ENCODE peak calls at places on chromosome 16, in five cellular contexts. N, T, Z, A and Y are unnamed samples.

GRCh38 chr16:27638833-27639587 is 89.1 kb downstream of the KATNIP start:
- DNase-seq in T (no peak), A (no peak), Z (peak; percentile 37), N (no peak), Y (no peak)

GRCh38 chr16:12120331-12120981 is 143.9 kb downstream of the SNX29 start:
- DNase-seq in T (peak; percentile 78), A (no peak), Z (peak; percentile 13), N (no peak), Y (no peak)

GRCh38 chr16:22317625-22318024 is 20.4 kb downstream of the POLR3E start:
- DNase-seq in T (no peak), N (no peak), A (no peak), Z (no peak), Y (no peak)

GRCh38 chr16:78705694-78706093 is 606.2 kb downstream of the WWOX start:
- DNase-seq in Z (no peak), T (no peak), A (peak; percentile 51), N (no peak), Y (no peak)

GRCh38 chr16:19882641-19883040 is 2.0 kb downstream of the GPRC5B start:
- DNase-seq in T (no peak), Z (no peak), A (peak; percentile 81), N (no peak), Y (no peak)

GRCh38 chr16:12271006-12271405 is 294.5 kb downstream of the SNX29 start:
- DNase-seq in Z (no peak), A (peak; percentile 75), T (peak; percentile 1), N (no peak), Y (peak; percentile 23)

GRCh38 chr16:30837904-30838303 is 50.9 kb upstream of the ZNF629 start:
- DNase-seq in A (no peak), T (no peak), N (no peak), Z (no peak), Y (no peak)

GRCh38 chr16:89847056-89847929 is 19.0 kb downstream of the SPIRE2 start:
- DNase-seq in T (no peak), Z (peak; percentile 79), N (no peak), A (no peak), Y (no peak)

GRCh38 chr16:12673466-12673865 is 130.2 kb downstream of the CPPED1 start:
- DNase-seq in N (no peak), A (no peak), Z (no peak), T (no peak), Y (no peak)

GRCh38 chr16:68936729-68937631 is 93.6 kb downstream of the TANGO6 start:
- DNase-seq in A (no peak), N (no peak), Z (no peak), T (peak; percentile 54), Y (no peak)

GRCh38 chr16:25390761-25391160 is 133.1 kb upstream of the ZKSCAN2 start:
- DNase-seq in A (no peak), Z (no peak), T (no peak), N (no peak), Y (no peak)

GRCh38 chr16:74320707-74321106 is 24.1 kb downstream of the PSMD7 start:
- DNase-seq in A (no peak), Z (no peak), N (no peak), T (no peak), Y (no peak)

GRCh38 chr16:2468142-2468724 is 2.9 kb upstream of the NTN3 start:
- DNase-seq in N (no peak), Z (no peak), A (peak; percentile 62), T (peak; percentile 57), Y (no peak)

GRCh38 chr16:51144203-51144602 is 6.9 kb downstream of the SALL1 start:
- DNase-seq in T (no peak), A (no peak), Z (no peak), N (no peak), Y (no peak)

GRCh38 chr16:24748242-24748641 is 18.8 kb downstream of the TNRC6A start:
- DNase-seq in A (no peak), Z (no peak), N (no peak), T (peak; percentile 85), Y (no peak)

GRCh38 chr16:51146256-51146924 is 4.7 kb downstream of the SALL1 start:
- DNase-seq in Z (no peak), T (peak; percentile 78), N (no peak), A (peak; percentile 44), Y (peak; percentile 7)

GRCh38 chr16:80652441-80652840 is 111.6 kb downstream of the DYNLRB2 start:
- DNase-seq in T (no peak), N (no peak), Z (no peak), A (no peak), Y (no peak)

GRCh38 chr16:76207270-76207669 is 69.9 kb upstream of the CNTNAP4 start:
- DNase-seq in T (no peak), Z (no peak), A (peak; percentile 14), N (no peak), Y (no peak)

GRCh38 chr16:53465606-53466290 is 31.5 kb downstream of the RBL2 start:
- DNase-seq in T (peak; percentile 63), N (no peak), A (no peak), Z (no peak), Y (no peak)

GRCh38 chr16:24328835-24329418 is 72.8 kb downstream of the CACNG3 start:
- DNase-seq in A (peak; percentile 57), T (no peak), Z (no peak), N (no peak), Y (no peak)

GRCh38 chr16:30397056-30397455 is 1.8 kb downstream of the ZNF48 start:
- DNase-seq in N (no peak), A (no peak), Z (no peak), T (no peak), Y (no peak)

GRCh38 chr16:51407199-51407598 is 256.1 kb upstream of the SALL1 start:
- DNase-seq in Z (no peak), N (no peak), T (no peak), A (no peak), Y (no peak)

GRCh38 chr16:57893559-57894389 is 77.2 kb downstream of the CNGB1 start:
- DNase-seq in N (no peak), A (no peak), T (peak; percentile 76), Z (no peak), Y (no peak)

GRCh38 chr16:79537584-79537983 is 63.0 kb downstream of the MAF start:
- DNase-seq in N (no peak), A (no peak), T (no peak), Z (no peak), Y (no peak)

GRCh38 chr16:12907670-12908233 is 6.4 kb downstream of the SHISA9 start:
- DNase-seq in N (no peak), Z (no peak), A (peak; percentile 58), T (no peak), Y (peak; percentile 28)

GRCh38 chr16:11248133-11248532 is 7.9 kb downstream of the SOCS1 start:
- DNase-seq in A (no peak), Z (no peak), N (no peak), T (no peak), Y (no peak)

GRCh38 chr16:81560979-81561657 is 116.5 kb downstream of the CMIP start:
- DNase-seq in N (no peak), T (no peak), A (no peak), Z (no peak), Y (no peak)

GRCh38 chr16:66945939-66946338 is 10.6 kb downstream of the CES2 start:
- DNase-seq in A (no peak), T (no peak), N (no peak), Z (no peak), Y (no peak)

GRCh38 chr16:3431779-3432219 is 11.5 kb downstream of the ZNF597 start:
- DNase-seq in Z (peak; percentile 19), T (no peak), A (no peak), N (peak; percentile 6), Y (no peak)

GRCh38 chr16:59611556-59611955 is 877.4 kb upstream of the GOT2 start:
- DNase-seq in Z (no peak), N (no peak), T (no peak), A (no peak), Y (no peak)

GRCh38 chr16:11650641-11651591 is 17.3 kb upstream of the SNN start:
- DNase-seq in Z (no peak), N (no peak), T (no peak), A (no peak), Y (no peak)

GRCh38 chr16:83835972-83836566 is 28.3 kb downstream of the HSBP1 start:
- DNase-seq in A (no peak), N (no peak), T (peak; percentile 72), Z (no peak), Y (peak; percentile 58)

GRCh38 chr16:1380195-1380594 is 28.5 kb downstream of the GNPTG start:
- DNase-seq in T (no peak), Z (no peak), N (no peak), A (peak; percentile 27), Y (no peak)

GRCh38 chr16:1378087-1378803 is 26.5 kb downstream of the GNPTG start:
- DNase-seq in A (no peak), Z (no peak), N (no peak), T (no peak), Y (no peak)

GRCh38 chr16:1379054-1379862 is 27.5 kb downstream of the GNPTG start:
- DNase-seq in T (peak; percentile 94), N (peak; percentile 55), Z (peak; percentile 72), A (peak; percentile 92), Y (peak; percentile 26)

GRCh38 chr16:1378804-1379053 is 27.0 kb downstream of the GNPTG start:
- DNase-seq in T (no peak), N (no peak), A (no peak), Z (no peak), Y (no peak)

GRCh38 chr16:1379863-1380174 is 28.1 kb downstream of the GNPTG start:
- DNase-seq in T (no peak), A (no peak), N (no peak), Z (no peak), Y (no peak)
- H3K4me3 ChIP-seq in T (no peak overlapping the region), A (peak overlapping the region; percentile 80), N (no peak overlapping the region), Z (peak overlapping the region; percentile 52), Y (peak overlapping the region; percentile 27)

DNA sequence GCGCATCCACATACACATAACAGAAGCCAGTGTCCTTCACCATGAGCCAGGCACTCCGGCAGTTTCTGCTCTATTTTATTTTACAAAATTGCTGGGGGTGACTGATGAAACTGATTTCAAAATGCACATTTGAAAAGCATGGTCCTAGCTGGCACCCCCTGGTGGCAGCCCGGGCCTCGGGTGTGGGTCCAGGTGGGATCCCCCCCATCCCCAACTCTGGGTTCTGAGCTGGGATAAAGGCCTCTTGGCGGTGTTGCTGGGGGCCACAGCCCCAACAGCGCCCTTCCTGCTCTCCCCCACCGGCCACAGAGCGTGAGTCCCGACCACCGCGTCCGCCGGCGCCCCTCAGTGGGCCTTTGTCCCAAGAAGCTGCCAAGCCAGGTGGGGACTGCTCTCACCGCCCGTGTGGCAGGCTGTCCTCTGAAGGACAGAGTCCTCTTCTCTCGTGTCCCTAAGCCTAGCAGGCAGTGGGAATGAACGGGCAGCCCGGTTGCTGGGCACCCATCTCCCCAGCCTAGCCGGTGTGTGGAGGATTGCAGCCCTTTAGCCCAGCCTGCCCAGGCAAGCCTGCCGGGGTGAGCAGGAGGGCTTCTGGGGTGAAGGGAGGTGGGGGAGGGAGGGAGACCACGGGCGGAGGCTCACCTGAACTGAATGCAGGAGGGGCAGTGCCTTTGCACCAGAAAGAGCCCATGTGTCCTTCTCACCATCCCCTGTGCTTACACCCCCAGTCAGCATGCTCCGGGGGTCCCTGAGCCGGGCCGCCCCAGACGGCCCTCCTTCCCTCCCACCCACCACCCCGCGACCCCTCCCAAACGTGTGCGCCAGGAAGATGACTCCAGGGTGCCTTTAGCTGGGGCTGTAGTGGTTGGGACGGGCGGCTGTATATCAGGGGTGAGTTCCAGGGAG is 898 bp downstream of the SNAI3 start:
- DNase-seq in A (peak; percentile 52), T (peak; percentile 82), N (peak; percentile 38), Z (peak; percentile 50), Y (no peak)
- H3K4me3 ChIP-seq in A (peak overlapping the region; percentile 66), T (peak overlapping the region; percentile 56), N (peak overlapping the region; percentile 61), Z (peak overlapping the region; percentile 49), Y (peak overlapping the region; percentile 52)

GRCh38 chr16:87380403-87380802 is 3.2 kb downstream of the FBXO31 start:
- DNase-seq in N (no peak), T (no peak), Z (no peak), A (no peak), Y (no peak)
- H3K4me3 ChIP-seq in N (peak overlapping the region; percentile 73), T (peak overlapping the region; percentile 86), Z (no peak overlapping the region), A (no peak overlapping the region), Y (no peak overlapping the region)

GRCh38 chr16:55331648-55332185 is 7.7 kb downstream of the IRX6 start:
- DNase-seq in Z (no peak), T (no peak), A (no peak), N (no peak), Y (no peak)
- H3K4me3 ChIP-seq in Z (no peak overlapping the region), T (no peak overlapping the region), A (peak overlapping the region; percentile 51), N (no peak overlapping the region), Y (no peak overlapping the region)